ENCODE peak calls at places on chromosomes 7 and 10, in six cellular contexts. C is fibroblast of the aortic adventitia, S is IMR-90, X is kidney epithelial cell, F is lower lobe of right lung, A is right lobe of liver. O is an unnamed sample.

GRCh38 chr7:116530107-116530820 is 5.4 kb downstream of the CAV1 start:
- DNase-seq in C (no peak), S (no peak), X (no peak), F (no peak), A (no peak), O (no peak)

GRCh38 chr7:26451997-26452396 is 160.3 kb downstream of the SNX10 start:
- DNase-seq in C (no peak), S (no peak), X (no peak), F (no peak), A (no peak), O (no peak)

GRCh38 chr7:44278451-44279161 is 46.8 kb downstream of the CAMK2B start:
- DNase-seq in C (peak), S (peak), X (no peak), F (peak), A (peak), O (no peak)

GRCh38 chr10:33291053-33291592 is 43.3 kb downstream of the NRP1 start:
- DNase-seq in C (peak), S (peak), X (peak), F (no peak), A (no peak), O (no peak)

GRCh38 chr7:29345590-29345989 is 151.0 kb downstream of the CHN2 start:
- DNase-seq in C (peak), S (no peak), X (no peak), F (peak), A (peak), O (peak)

GRCh38 chr10:25616903-25617592 is 317.0 kb upstream of the MYO3A start:
- DNase-seq in C (no peak), S (no peak), X (no peak), F (no peak), A (no peak), O (no peak)

GRCh38 chr10:122515022-122515424 is 45.5 kb upstream of the DMBT1 start:
- DNase-seq in C (peak), S (no peak), X (no peak), F (no peak), A (no peak), O (no peak)

GRCh38 chr10:75097666-75098285 is 13.7 kb upstream of the SAMD8 start:
- DNase-seq in C (peak), S (peak), X (no peak), F (no peak), A (no peak), O (no peak)

GRCh38 chr7:116952640-116953371 is 495 bp upstream of the ST7 start:
- DNase-seq in C (peak), S (peak), X (no peak), F (peak), A (peak), O (no peak)

GRCh38 chr7:158249692-158250091 is 337.9 kb downstream of the PTPRN2 start:
- DNase-seq in C (no peak), S (no peak), X (no peak), F (no peak), A (peak), O (no peak)

GRCh38 chr7:52179934-52180333 is 855.5 kb upstream of the POM121L12 start:
- DNase-seq in C (no peak), S (no peak), X (no peak), F (peak), A (no peak), O (no peak)

GRCh38 chr10:74177140-74177677 is 26.2 kb downstream of the ADK start:
- DNase-seq in C (peak), S (peak), X (no peak), F (peak), A (peak), O (no peak)

GRCh38 chr10:79093658-79094411 is 25.1 kb downstream of the ZMIZ1 start:
- DNase-seq in C (peak), S (peak), X (no peak), F (peak), A (peak), O (no peak)

GRCh38 chr7:48042216-48042615 is 6.9 kb downstream of the C7orf57 start:
- DNase-seq in C (peak), S (peak), X (no peak), F (no peak), A (no peak), O (no peak)

GRCh38 chr10:100744136-100744979 is 1.0 kb upstream of the PAX2 start:
- DNase-seq in C (no peak), S (no peak), X (no peak), F (no peak), A (no peak), O (no peak)

GRCh38 chr7:158442260-158442659 is 145.4 kb downstream of the PTPRN2 start:
- DNase-seq in C (no peak), S (no peak), X (no peak), F (no peak), A (no peak), O (no peak)

GRCh38 chr7:31741852-31742251 is 54.8 kb downstream of the PPP1R17 start:
- DNase-seq in C (no peak), S (no peak), X (no peak), F (no peak), A (no peak), O (no peak)

GRCh38 chr7:69624842-69625637 is 26.8 kb downstream of the AUTS2 start:
- DNase-seq in C (no peak), S (no peak), X (no peak), F (no peak), A (no peak), O (no peak)

GRCh38 chr7:27160546-27161213 is 4.2 kb upstream of the HOXA7 start:
- DNase-seq in C (peak), S (peak), X (no peak), F (peak), A (peak), O (peak)

GRCh38 chr7:14936530-14936929 is 34.0 kb upstream of the DGKB start:
- DNase-seq in C (peak), S (peak), X (peak), F (no peak), A (peak), O (no peak)

GRCh38 chr7:102264367-102264891 is 22.2 kb upstream of the SH2B2 start:
- DNase-seq in C (no peak), S (peak), X (no peak), F (no peak), A (no peak), O (no peak)

GRCh38 chr10:18472977-18473376 is 178.4 kb downstream of the NSUN6 start:
- DNase-seq in C (no peak), S (no peak), X (no peak), F (no peak), A (no peak), O (no peak)

GRCh38 chr7:20190588-20190987 is 26.6 kb downstream of the MACC1 start:
- DNase-seq in C (no peak), S (no peak), X (no peak), F (no peak), A (no peak), O (no peak)

DNA sequence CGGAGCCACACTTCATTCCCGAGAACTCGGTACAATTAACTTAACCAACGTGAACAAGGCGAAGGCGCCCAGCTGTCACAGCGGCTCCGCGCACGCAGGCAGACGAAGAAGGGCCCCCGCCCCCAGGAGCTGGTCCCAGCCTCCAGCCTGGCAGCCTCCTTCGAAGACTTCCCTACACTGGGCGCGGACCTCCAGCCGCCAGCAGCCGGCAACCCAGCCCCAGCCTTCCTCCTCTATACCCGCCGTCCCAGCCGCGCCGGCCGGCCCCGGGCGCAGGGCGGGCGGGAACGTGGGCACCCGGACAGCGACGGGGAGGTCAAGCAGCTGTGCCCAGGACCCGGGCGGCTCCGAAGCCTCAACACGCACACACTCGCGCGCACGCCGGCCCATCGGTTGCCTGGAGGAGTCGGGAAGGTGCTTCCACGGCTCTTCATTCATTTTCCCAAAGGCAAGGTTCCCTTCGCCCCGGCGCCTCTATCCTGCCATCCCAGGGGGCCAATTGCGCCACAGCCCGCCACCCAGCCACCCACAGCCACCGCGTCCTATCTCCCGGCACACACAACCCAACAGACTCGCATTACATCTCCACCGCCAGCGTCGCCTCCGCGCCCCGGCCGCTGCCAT is 1.6 kb downstream of the CHST15 start:
- DNase-seq in C (no peak), S (no peak), X (no peak), F (peak), A (no peak), O (peak)
- TF ChIP-seq CTCF in C (no peak), S (no peak), X (no peak), F (no peak), A (no peak), O (no peak)

GRCh38 chr10:114115661-114116060 is 58.3 kb downstream of the CCDC186 start:
- DNase-seq in C (no peak), S (no peak), X (no peak), F (no peak), A (no peak), O (no peak)

GRCh38 chr10:114117728-114118127 is 56.3 kb downstream of the CCDC186 start:
- DNase-seq in C (no peak), S (no peak), X (no peak), F (no peak), A (no peak), O (no peak)

GRCh38 chr10:114121031-114121430 is 53.0 kb downstream of the CCDC186 start:
- DNase-seq in C (no peak), S (no peak), X (no peak), F (no peak), A (no peak), O (no peak)

GRCh38 chr10:114118514-114118913 is 55.5 kb downstream of the CCDC186 start:
- DNase-seq in C (no peak), S (no peak), X (no peak), F (no peak), A (no peak), O (no peak)
- TF ChIP-seq CTCF in C (no peak), S (no peak), X (no peak), F (no peak), A (no peak), O (no peak)

DNA sequence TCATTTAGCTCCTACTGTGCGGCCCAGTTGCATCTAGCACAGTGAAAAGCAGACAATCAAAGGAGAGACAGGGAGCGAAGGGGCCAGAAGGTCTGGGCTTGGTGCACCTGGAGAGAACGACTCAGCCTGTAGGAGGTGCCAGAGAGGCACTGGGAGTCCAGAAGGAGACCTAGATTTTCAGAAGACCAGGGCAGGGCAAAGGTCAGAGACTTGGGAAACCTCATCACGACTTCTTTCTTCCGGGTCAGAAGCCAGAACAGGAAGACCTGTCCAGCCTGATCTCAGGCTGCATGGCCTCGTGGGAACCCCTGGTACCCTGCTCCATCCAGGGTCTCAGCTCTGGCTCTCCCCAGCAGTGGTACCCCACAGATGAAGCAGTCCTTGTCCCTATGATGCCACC is 5.2 kb downstream of the AGAP3 start:
- DNase-seq in C (no peak), S (no peak), X (no peak), F (no peak), A (no peak), O (peak)
- TF ChIP-seq CTCF in C (peak), S (peak), X (peak), F (peak), A (peak), O (peak)

GRCh38 chr7:132656846-132657776 is 80.8 kb upstream of the PLXNA4 start:
- DNase-seq in C (peak), S (peak), X (no peak), F (no peak), A (no peak), O (no peak)
- TF ChIP-seq CTCF in C (peak), S (peak), X (peak), F (peak), A (peak), O (peak)

GRCh38 chr7:143493755-143494154 is 16.1 kb downstream of the TAS2R41 start:
- DNase-seq in C (no peak), S (no peak), X (no peak), F (no peak), A (no peak), O (no peak)
- TF ChIP-seq CTCF in C (no peak), S (no peak), X (no peak), F (no peak), A (no peak), O (no peak)

GRCh38 chr10:98388086-98388655 is 26.8 kb downstream of the PYROXD2 start:
- DNase-seq in C (no peak), S (no peak), X (no peak), F (no peak), A (no peak), O (no peak)
- TF ChIP-seq CTCF in C (no peak), S (no peak), X (no peak), F (no peak), A (no peak), O (no peak)

GRCh38 chr7:5824297-5824610 is 42.8 kb upstream of the RNF216 start:
- DNase-seq in C (no peak), S (no peak), X (no peak), F (no peak), A (no peak), O (no peak)
- TF ChIP-seq CTCF in C (no peak), S (no peak), X (no peak), F (no peak), A (no peak), O (no peak)

GRCh38 chr7:9680713-9681112 is 1247.3 kb downstream of the NXPH1 start:
- DNase-seq in C (no peak), S (no peak), X (no peak), F (no peak), A (no peak), O (no peak)
- TF ChIP-seq CTCF in C (no peak), S (no peak), X (no peak), F (no peak), A (no peak), O (no peak)

O was measured in endothelial cell.